ENCODE peak calls at places on chromosome 15, in seven cellular contexts. Z is mammary epithelial cell, Q is tibial nerve, R is IMR-90, A is neural progenitor cell, J is PC-9, B is heart left ventricle. H is an unnamed sample.

GRCh38 chr15:70628542-70628941 is 134.8 kb downstream of the UACA start:
- DNase-seq in Z (no peak), Q (no peak), B (no peak), R (no peak), J (no peak), A (no peak), H (no peak)

GRCh38 chr15:70024521-70024920 is 73.2 kb downstream of the TLE3 start:
- DNase-seq in R (no peak), B (no peak), J (no peak), Q (no peak), A (no peak), Z (no peak), H (no peak)

GRCh38 chr15:48332642-48333034 is 1.4 kb downstream of the DUT start:
- DNase-seq in Z (no peak), A (no peak), B (no peak), R (no peak), Q (no peak), J (no peak), H (no peak)

GRCh38 chr15:76335851-76336253 is 721 bp upstream of the ISL2 start:
- DNase-seq in J (no peak), Q (no peak), Z (no peak), A (peak; percentile 18), B (no peak), R (no peak), H (no peak)

GRCh38 chr15:33022629-33023028 is 171.9 kb downstream of the FMN1 start:
- DNase-seq in A (peak; percentile 33), Q (no peak), Z (peak; percentile 77), J (peak; percentile 56), R (peak; percentile 70), B (peak; percentile 79), H (no peak)

GRCh38 chr15:40803688-40804087 is 3.2 kb upstream of the ZFYVE19 start:
- DNase-seq in J (no peak), Z (no peak), B (no peak), R (no peak), A (no peak), Q (no peak), H (no peak)

GRCh38 chr15:71440479-71441071 is 325.3 kb downstream of the THSD4 start:
- DNase-seq in B (no peak), Z (peak; percentile 47), Q (no peak), R (peak; percentile 80), J (no peak), A (peak; percentile 28), H (no peak)

GRCh38 chr15:98444067-98444600 is 204.2 kb upstream of the IGF1R start:
- DNase-seq in B (no peak), A (no peak), R (no peak), J (peak; percentile 45), Q (no peak), Z (no peak), H (no peak)

GRCh38 chr15:62060896-62061280 is 641 bp upstream of the VPS13C start:
- DNase-seq in R (no peak), A (no peak), J (no peak), Q (no peak), B (no peak), Z (no peak), H (no peak)

GRCh38 chr15:88980498-88980897 is 67.3 kb upstream of the MFGE8 start:
- DNase-seq in Q (no peak), B (no peak), J (no peak), A (no peak), R (no peak), Z (no peak), H (no peak)

GRCh38 chr15:58348095-58348812 is 83.5 kb upstream of the LIPC start:
- DNase-seq in Q (no peak), R (no peak), J (no peak), B (no peak), A (no peak), Z (no peak), H (no peak)

GRCh38 chr15:79167776-79168175 is 77.2 kb upstream of the RASGRF1 start:
- DNase-seq in Z (no peak), Q (no peak), A (no peak), R (no peak), B (no peak), J (no peak), H (no peak)

GRCh38 chr15:79170256-79170664 is 79.7 kb upstream of the RASGRF1 start:
- DNase-seq in R (no peak), J (peak; percentile 71), Q (no peak), Z (peak; percentile 69), B (no peak), A (no peak), H (no peak)

GRCh38 chr15:79169531-79170123 is 79.0 kb upstream of the RASGRF1 start:
- DNase-seq in A (no peak), R (no peak), J (no peak), Q (no peak), Z (no peak), B (no peak), H (no peak)

GRCh38 chr15:79166311-79166955 is 75.9 kb upstream of the RASGRF1 start:
- DNase-seq in Q (no peak), Z (no peak), B (no peak), R (no peak), J (no peak), A (no peak), H (no peak)

GRCh38 chr15:79168922-79169322 is 78.3 kb upstream of the RASGRF1 start:
- DNase-seq in A (peak; percentile 81), R (no peak), B (no peak), Q (no peak), Z (peak; percentile 36), J (peak; percentile 56), H (no peak)
- TF ChIP-seq CTCF in A (peak; percentile 42), R (no peak), B (peak; percentile 44), Q (no peak), Z (peak; percentile 36), J (no peak), H (no peak)

GRCh38 chr15:80586141-80586540 is 109.0 kb upstream of the ABHD17C start:
- DNase-seq in A (no peak), J (no peak), R (no peak), B (no peak), Q (no peak), Z (peak; percentile 72), H (no peak)

GRCh38 chr15:80582816-80583423 is 112.2 kb upstream of the ABHD17C start:
- DNase-seq in Q (no peak), A (no peak), R (no peak), Z (no peak), B (no peak), J (no peak), H (no peak)

GRCh38 chr15:80585544-80586018 is 109.5 kb upstream of the ABHD17C start:
- DNase-seq in J (peak; percentile 79), Q (no peak), A (no peak), Z (peak; percentile 79), B (no peak), R (no peak), H (no peak)

GRCh38 chr15:80584973-80585372 is 110.1 kb upstream of the ABHD17C start:
- DNase-seq in A (no peak), R (no peak), Q (no peak), Z (no peak), J (no peak), B (no peak), H (no peak)

GRCh38 chr15:80584561-80584964 is 110.5 kb upstream of the ABHD17C start:
- DNase-seq in A (peak; percentile 14), Q (no peak), J (no peak), B (no peak), R (no peak), Z (no peak), H (no peak)
- TF ChIP-seq CTCF in A (no peak), Q (no peak), J (no peak), B (peak; percentile 18), R (no peak), Z (no peak), H (no peak)

DNA sequence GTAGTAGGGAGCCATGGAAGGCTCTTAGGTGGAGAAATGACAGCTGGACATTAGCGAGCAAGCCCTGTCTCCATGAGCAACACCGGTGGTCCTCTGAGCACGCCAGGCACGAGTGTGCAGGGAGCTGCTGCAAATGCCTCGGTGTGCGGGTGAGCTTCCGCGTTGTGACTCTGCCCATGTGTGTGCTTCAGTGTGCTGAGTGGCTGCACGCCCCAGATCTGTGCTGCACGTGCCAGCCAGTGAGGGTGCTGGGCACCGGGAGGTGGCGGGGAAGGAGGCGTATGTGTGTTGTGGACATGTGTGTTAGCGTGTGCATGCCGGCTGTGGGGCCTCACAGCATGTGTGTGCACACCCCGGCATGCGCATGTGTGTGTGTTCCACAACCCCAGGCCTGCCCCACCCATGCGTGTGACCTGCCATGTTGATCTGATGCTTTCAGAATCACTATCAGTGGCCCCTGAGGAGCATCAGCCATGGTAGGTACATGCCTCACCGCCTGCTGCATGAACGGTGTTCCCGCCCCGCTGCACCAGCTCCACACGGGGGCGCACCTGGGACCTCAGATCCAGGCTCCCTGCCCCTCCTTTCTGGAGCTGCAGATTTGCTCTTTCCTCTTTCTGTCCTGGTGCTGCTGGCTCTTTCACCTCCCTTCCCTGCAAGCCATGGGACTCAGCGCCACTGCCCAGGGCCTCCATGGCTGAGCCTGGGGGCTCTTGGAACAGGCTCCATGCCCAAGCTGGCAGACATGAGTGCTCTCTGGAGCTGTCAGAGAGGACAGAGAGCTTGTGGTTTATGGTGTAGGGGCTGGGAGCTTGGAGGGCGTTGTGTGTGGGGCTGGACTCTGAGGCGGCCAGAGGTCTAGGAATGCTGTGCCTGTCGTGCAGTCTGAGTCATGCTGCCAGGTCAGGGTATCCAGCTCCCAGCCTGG is 169.4 kb downstream of the TBC1D2B start:
- DNase-seq in J (peak; percentile 57), A (peak; percentile 45), Q (no peak), Z (no peak), B (no peak), R (peak; percentile 18), H (no peak)
- TF ChIP-seq CTCF in J (no peak), A (no peak), Q (no peak), Z (peak; percentile 51), B (no peak), R (peak; percentile 32), H (no peak)

DNA sequence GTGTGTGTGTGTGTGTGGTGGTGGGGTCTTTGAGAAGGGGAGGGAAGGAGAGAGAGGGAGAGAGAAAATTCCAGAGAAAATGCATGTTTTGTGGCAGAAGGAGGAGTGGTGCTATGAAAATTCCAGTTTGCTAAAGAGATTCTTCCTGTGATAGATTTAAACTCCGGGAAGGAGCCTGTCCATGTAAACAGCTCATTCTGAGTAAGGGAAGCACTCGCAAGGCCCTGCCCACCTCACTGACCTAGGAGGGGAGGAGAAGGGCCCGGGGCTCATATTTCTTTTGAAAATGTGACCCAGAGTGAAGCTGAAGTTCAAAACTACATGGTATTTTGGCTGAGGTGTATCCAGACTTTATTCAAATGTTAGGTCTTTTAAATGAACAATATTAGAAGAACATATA is 41.3 kb downstream of the ADAMTSL3 start:
- DNase-seq in Q (no peak), B (no peak), A (no peak), R (peak; percentile 11), J (peak; percentile 22), Z (no peak), H (no peak)
- TF ChIP-seq CTCF in Q (no peak), B (no peak), A (no peak), R (no peak), J (no peak), Z (no peak), H (no peak)

DNA sequence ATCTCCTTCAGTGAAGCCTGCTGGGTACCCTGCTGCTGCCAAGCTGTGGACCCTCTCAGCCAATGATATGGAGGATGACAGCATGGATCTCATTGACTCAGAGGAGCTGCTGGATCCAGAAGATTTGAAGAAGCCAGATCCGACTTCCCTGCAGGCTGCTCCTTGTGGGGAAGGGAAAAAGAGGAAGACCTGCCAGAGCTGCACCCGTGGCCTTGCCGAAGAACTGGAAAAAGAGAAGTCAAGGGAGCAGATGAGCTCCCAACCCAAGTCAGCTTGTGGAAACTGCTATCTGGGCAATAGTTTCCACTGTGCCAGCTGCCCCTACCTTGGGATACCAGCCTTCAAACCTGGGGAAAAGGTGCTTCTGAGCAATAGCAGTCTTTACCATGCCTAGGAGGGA is 13.7 kb upstream of the ANP32A start:
- DNase-seq in B (no peak), Z (no peak), Q (no peak), A (no peak), R (no peak), J (no peak), H (no peak)
- TF ChIP-seq CTCF in B (no peak), Z (no peak), Q (no peak), A (no peak), R (no peak), J (no peak), H (no peak)

GRCh38 chr15:77617507-77618285 is 15.0 kb downstream of the LINGO1 start:
- DNase-seq in J (peak; percentile 21), Q (no peak), B (no peak), A (no peak), R (no peak), Z (peak; percentile 27), H (no peak)
- TF ChIP-seq CTCF in J (peak; percentile 58), Q (no peak), B (peak; percentile 27), A (peak; percentile 51), R (peak; percentile 21), Z (peak; percentile 57), H (no peak)